ENCODE peak calls at places on chromosomes 16 and 17, in ten cellular contexts. One of them, this sample, is unnamed.

GRCh38 chr16:87602821-87603683 is 744 bp downstream of the JPH3 start:
- DNase-seq in T follicular helper cell: no peak
- DNase-seq in T47D: peak; percentile 66
- DNase-seq in activated naive CD4-positive, alpha-beta T cell treated with anti-CD3 and anti-CD28 coated beads for 36 hours: no peak
- DNase-seq in left cardiac atrium: no peak
- DNase-seq in HuH-7.5: peak; percentile 80
- DNase-seq in stimulated activated CD8-positive, alpha-beta memory T cell treated with anti-CD3 and anti-CD28 coated beads, Interleukin-15, amount 100 ng/mL, for 48 hours: no peak
- DNase-seq in activated T-cell treated with anti-CD3 and anti-CD28 coated beads for 24 hours: no peak
- DNase-seq in activated CD8-positive, alpha-beta memory T cell treated with anti-CD3 and anti-CD28 coated beads, Interleukin-2, amount 10 ng/mL, durations not matched to agents 7 days and 5 days: no peak
- DNase-seq in body of pancreas: no peak
- DNase-seq in this sample: no peak

GRCh38 chr17:17141279-17141678 is 64.9 kb downstream of the PLD6 start:
- DNase-seq in left cardiac atrium: no peak
- DNase-seq in body of pancreas: no peak
- DNase-seq in activated naive CD4-positive, alpha-beta T cell treated with anti-CD3 and anti-CD28 coated beads for 36 hours: no peak
- DNase-seq in HuH-7.5: no peak
- DNase-seq in activated CD8-positive, alpha-beta memory T cell treated with anti-CD3 and anti-CD28 coated beads, Interleukin-2, amount 10 ng/mL, durations not matched to agents 7 days and 5 days: no peak
- DNase-seq in activated T-cell treated with anti-CD3 and anti-CD28 coated beads for 24 hours: no peak
- DNase-seq in T follicular helper cell: no peak
- DNase-seq in T47D: no peak
- DNase-seq in stimulated activated CD8-positive, alpha-beta memory T cell treated with anti-CD3 and anti-CD28 coated beads, Interleukin-15, amount 100 ng/mL, for 48 hours: no peak
- DNase-seq in this sample: no peak

GRCh38 chr16:86200722-86201121 is 301.8 kb downstream of the IRF8 start:
- DNase-seq in body of pancreas: no peak
- DNase-seq in left cardiac atrium: no peak
- DNase-seq in stimulated activated CD8-positive, alpha-beta memory T cell treated with anti-CD3 and anti-CD28 coated beads, Interleukin-15, amount 100 ng/mL, for 48 hours: no peak
- DNase-seq in HuH-7.5: no peak
- DNase-seq in activated CD8-positive, alpha-beta memory T cell treated with anti-CD3 and anti-CD28 coated beads, Interleukin-2, amount 10 ng/mL, durations not matched to agents 7 days and 5 days: no peak
- DNase-seq in activated naive CD4-positive, alpha-beta T cell treated with anti-CD3 and anti-CD28 coated beads for 36 hours: no peak
- DNase-seq in T47D: no peak
- DNase-seq in T follicular helper cell: no peak
- DNase-seq in activated T-cell treated with anti-CD3 and anti-CD28 coated beads for 24 hours: no peak
- DNase-seq in this sample: no peak

GRCh38 chr16:705748-706188 is at the start of gene FBXL16:
- DNase-seq in left cardiac atrium: no peak
- DNase-seq in HuH-7.5: no peak
- DNase-seq in body of pancreas: no peak
- DNase-seq in T follicular helper cell: no peak
- DNase-seq in activated CD8-positive, alpha-beta memory T cell treated with anti-CD3 and anti-CD28 coated beads, Interleukin-2, amount 10 ng/mL, durations not matched to agents 7 days and 5 days: no peak
- DNase-seq in activated naive CD4-positive, alpha-beta T cell treated with anti-CD3 and anti-CD28 coated beads for 36 hours: no peak
- DNase-seq in T47D: peak; percentile 94
- DNase-seq in stimulated activated CD8-positive, alpha-beta memory T cell treated with anti-CD3 and anti-CD28 coated beads, Interleukin-15, amount 100 ng/mL, for 48 hours: no peak
- DNase-seq in activated T-cell treated with anti-CD3 and anti-CD28 coated beads for 24 hours: no peak
- DNase-seq in this sample: no peak

GRCh38 chr17:75689441-75689873 is 22.3 kb downstream of the SAP30BP start:
- DNase-seq in left cardiac atrium: no peak
- DNase-seq in T47D: no peak
- DNase-seq in activated CD8-positive, alpha-beta memory T cell treated with anti-CD3 and anti-CD28 coated beads, Interleukin-2, amount 10 ng/mL, durations not matched to agents 7 days and 5 days: peak; percentile 49
- DNase-seq in body of pancreas: no peak
- DNase-seq in T follicular helper cell: peak; percentile 39
- DNase-seq in HuH-7.5: no peak
- DNase-seq in stimulated activated CD8-positive, alpha-beta memory T cell treated with anti-CD3 and anti-CD28 coated beads, Interleukin-15, amount 100 ng/mL, for 48 hours: no peak
- DNase-seq in activated T-cell treated with anti-CD3 and anti-CD28 coated beads for 24 hours: peak; percentile 6
- DNase-seq in activated naive CD4-positive, alpha-beta T cell treated with anti-CD3 and anti-CD28 coated beads for 36 hours: peak; percentile 81
- DNase-seq in this sample: peak; percentile 38

GRCh38 chr16:27226476-27226875 is 23.1 kb downstream of the KDM8 start:
- DNase-seq in stimulated activated CD8-positive, alpha-beta memory T cell treated with anti-CD3 and anti-CD28 coated beads, Interleukin-15, amount 100 ng/mL, for 48 hours: no peak
- DNase-seq in left cardiac atrium: peak; percentile 28
- DNase-seq in T follicular helper cell: no peak
- DNase-seq in activated CD8-positive, alpha-beta memory T cell treated with anti-CD3 and anti-CD28 coated beads, Interleukin-2, amount 10 ng/mL, durations not matched to agents 7 days and 5 days: no peak
- DNase-seq in T47D: no peak
- DNase-seq in HuH-7.5: no peak
- DNase-seq in activated T-cell treated with anti-CD3 and anti-CD28 coated beads for 24 hours: no peak
- DNase-seq in body of pancreas: peak; percentile 30
- DNase-seq in activated naive CD4-positive, alpha-beta T cell treated with anti-CD3 and anti-CD28 coated beads for 36 hours: no peak
- DNase-seq in this sample: no peak

GRCh38 chr16:19102187-19102872 is 11.4 kb upstream of the ITPRIPL2 start:
- DNase-seq in activated naive CD4-positive, alpha-beta T cell treated with anti-CD3 and anti-CD28 coated beads for 36 hours: no peak
- DNase-seq in body of pancreas: no peak
- DNase-seq in stimulated activated CD8-positive, alpha-beta memory T cell treated with anti-CD3 and anti-CD28 coated beads, Interleukin-15, amount 100 ng/mL, for 48 hours: no peak
- DNase-seq in HuH-7.5: no peak
- DNase-seq in activated T-cell treated with anti-CD3 and anti-CD28 coated beads for 24 hours: no peak
- DNase-seq in T follicular helper cell: no peak
- DNase-seq in activated CD8-positive, alpha-beta memory T cell treated with anti-CD3 and anti-CD28 coated beads, Interleukin-2, amount 10 ng/mL, durations not matched to agents 7 days and 5 days: no peak
- DNase-seq in left cardiac atrium: no peak
- DNase-seq in T47D: no peak
- DNase-seq in this sample: no peak

GRCh38 chr17:3845361-3845753 is 689 bp downstream of the NCBP3 start:
- DNase-seq in left cardiac atrium: no peak
- DNase-seq in T follicular helper cell: no peak
- DNase-seq in HuH-7.5: no peak
- DNase-seq in activated naive CD4-positive, alpha-beta T cell treated with anti-CD3 and anti-CD28 coated beads for 36 hours: peak; percentile 75
- DNase-seq in body of pancreas: no peak
- DNase-seq in stimulated activated CD8-positive, alpha-beta memory T cell treated with anti-CD3 and anti-CD28 coated beads, Interleukin-15, amount 100 ng/mL, for 48 hours: peak; percentile 37
- DNase-seq in activated CD8-positive, alpha-beta memory T cell treated with anti-CD3 and anti-CD28 coated beads, Interleukin-2, amount 10 ng/mL, durations not matched to agents 7 days and 5 days: peak; percentile 75
- DNase-seq in T47D: no peak
- DNase-seq in activated T-cell treated with anti-CD3 and anti-CD28 coated beads for 24 hours: peak; percentile 26
- DNase-seq in this sample: peak; percentile 15

GRCh38 chr16:9138731-9139501 is 47.5 kb downstream of the HAPSTR1 start:
- DNase-seq in activated CD8-positive, alpha-beta memory T cell treated with anti-CD3 and anti-CD28 coated beads, Interleukin-2, amount 10 ng/mL, durations not matched to agents 7 days and 5 days: peak; percentile 80
- DNase-seq in activated T-cell treated with anti-CD3 and anti-CD28 coated beads for 24 hours: peak; percentile 55
- DNase-seq in T follicular helper cell: peak; percentile 38
- DNase-seq in body of pancreas: peak; percentile 65
- DNase-seq in T47D: peak; percentile 41
- DNase-seq in HuH-7.5: peak; percentile 35
- DNase-seq in activated naive CD4-positive, alpha-beta T cell treated with anti-CD3 and anti-CD28 coated beads for 36 hours: peak; percentile 82
- DNase-seq in left cardiac atrium: peak; percentile 75
- DNase-seq in stimulated activated CD8-positive, alpha-beta memory T cell treated with anti-CD3 and anti-CD28 coated beads, Interleukin-15, amount 100 ng/mL, for 48 hours: peak; percentile 53
- DNase-seq in this sample: peak; percentile 64

GRCh38 chr17:47277921-47278320 is 24.3 kb downstream of the ITGB3 start:
- DNase-seq in left cardiac atrium: no peak
- DNase-seq in HuH-7.5: no peak
- DNase-seq in T follicular helper cell: no peak
- DNase-seq in activated T-cell treated with anti-CD3 and anti-CD28 coated beads for 24 hours: no peak
- DNase-seq in body of pancreas: no peak
- DNase-seq in stimulated activated CD8-positive, alpha-beta memory T cell treated with anti-CD3 and anti-CD28 coated beads, Interleukin-15, amount 100 ng/mL, for 48 hours: no peak
- DNase-seq in activated CD8-positive, alpha-beta memory T cell treated with anti-CD3 and anti-CD28 coated beads, Interleukin-2, amount 10 ng/mL, durations not matched to agents 7 days and 5 days: no peak
- DNase-seq in activated naive CD4-positive, alpha-beta T cell treated with anti-CD3 and anti-CD28 coated beads for 36 hours: no peak
- DNase-seq in T47D: no peak
- DNase-seq in this sample: no peak

GRCh38 chr17:75830168-75831031 is 13.8 kb downstream of the UNC13D start:
- DNase-seq in activated naive CD4-positive, alpha-beta T cell treated with anti-CD3 and anti-CD28 coated beads for 36 hours: peak; percentile 34
- DNase-seq in activated T-cell treated with anti-CD3 and anti-CD28 coated beads for 24 hours: no peak
- DNase-seq in T47D: no peak
- DNase-seq in HuH-7.5: peak; percentile 68
- DNase-seq in T follicular helper cell: no peak
- DNase-seq in activated CD8-positive, alpha-beta memory T cell treated with anti-CD3 and anti-CD28 coated beads, Interleukin-2, amount 10 ng/mL, durations not matched to agents 7 days and 5 days: no peak
- DNase-seq in stimulated activated CD8-positive, alpha-beta memory T cell treated with anti-CD3 and anti-CD28 coated beads, Interleukin-15, amount 100 ng/mL, for 48 hours: no peak
- DNase-seq in left cardiac atrium: peak; percentile 39
- DNase-seq in body of pancreas: no peak
- DNase-seq in this sample: no peak

GRCh38 chr17:66900126-66901010 is 64.1 kb upstream of the CACNG4 start:
- DNase-seq in activated CD8-positive, alpha-beta memory T cell treated with anti-CD3 and anti-CD28 coated beads, Interleukin-2, amount 10 ng/mL, durations not matched to agents 7 days and 5 days: no peak
- DNase-seq in left cardiac atrium: no peak
- DNase-seq in activated T-cell treated with anti-CD3 and anti-CD28 coated beads for 24 hours: no peak
- DNase-seq in HuH-7.5: no peak
- DNase-seq in activated naive CD4-positive, alpha-beta T cell treated with anti-CD3 and anti-CD28 coated beads for 36 hours: no peak
- DNase-seq in stimulated activated CD8-positive, alpha-beta memory T cell treated with anti-CD3 and anti-CD28 coated beads, Interleukin-15, amount 100 ng/mL, for 48 hours: no peak
- DNase-seq in body of pancreas: no peak
- DNase-seq in T47D: peak; percentile 54
- DNase-seq in T follicular helper cell: no peak
- DNase-seq in this sample: no peak